ENCODE peak calls at places on chromosomes 6 and 20, in four cellular contexts. One of them, this sample, is unnamed.

GRCh38 chr6:170262481-170263088 is 28.3 kb downstream of the DLL1 start:
- DNase-seq in lung microvascular endothelial cell: no peak
- DNase-seq in AG20443: no peak
- DNase-seq in GDM1: no peak
- DNase-seq in this sample: no peak

GRCh38 chr6:24307881-24308280 is 50.0 kb downstream of the DCDC2 start:
- DNase-seq in lung microvascular endothelial cell: no peak
- DNase-seq in AG20443: no peak
- DNase-seq in GDM1: no peak
- DNase-seq in this sample: no peak

GRCh38 chr6:37655666-37656065 is 42.0 kb downstream of the MDGA1 start:
- DNase-seq in lung microvascular endothelial cell: no peak
- DNase-seq in AG20443: no peak
- DNase-seq in GDM1: no peak
- DNase-seq in this sample: no peak

GRCh38 chr6:105038259-105038658 is 81.4 kb downstream of the LIN28B start:
- DNase-seq in lung microvascular endothelial cell: no peak
- DNase-seq in AG20443: no peak
- DNase-seq in GDM1: no peak
- DNase-seq in this sample: no peak

GRCh38 chr6:85580104-85580877 is 13.4 kb downstream of the SNX14 start:
- DNase-seq in lung microvascular endothelial cell: no peak
- DNase-seq in AG20443: no peak
- DNase-seq in GDM1: no peak
- DNase-seq in this sample: no peak

GRCh38 chr20:14142171-14142570 is 146.9 kb downstream of the MACROD2 start:
- DNase-seq in lung microvascular endothelial cell: no peak
- DNase-seq in AG20443: peak; percentile 70
- DNase-seq in GDM1: no peak
- DNase-seq in this sample: peak; percentile 1

GRCh38 chr20:4155953-4156352 is 140.6 kb upstream of the RNF24 start:
- DNase-seq in lung microvascular endothelial cell: no peak
- DNase-seq in AG20443: no peak
- DNase-seq in GDM1: no peak
- DNase-seq in this sample: no peak

GRCh38 chr6:15358579-15359327 is 112.9 kb downstream of the JARID2 start:
- DNase-seq in lung microvascular endothelial cell: no peak
- DNase-seq in AG20443: no peak
- DNase-seq in GDM1: peak; percentile 9
- DNase-seq in this sample: no peak

GRCh38 chr20:46040902-46041535 is 12.0 kb downstream of the SLC12A5 start:
- DNase-seq in lung microvascular endothelial cell: peak; percentile 58
- DNase-seq in AG20443: peak; percentile 51
- DNase-seq in GDM1: no peak
- DNase-seq in this sample: no peak

GRCh38 chr20:48781634-48782033 is 46.2 kb downstream of the PREX1 start:
- DNase-seq in lung microvascular endothelial cell: no peak
- DNase-seq in AG20443: no peak
- DNase-seq in GDM1: no peak
- DNase-seq in this sample: no peak

GRCh38 chr6:98576811-98577210 is 257.6 kb upstream of the POU3F2 start:
- DNase-seq in lung microvascular endothelial cell: no peak
- DNase-seq in AG20443: peak; percentile 18
- DNase-seq in GDM1: no peak
- DNase-seq in this sample: no peak

GRCh38 chr6:17673543-17674254 is 33.0 kb downstream of the NUP153 start:
- DNase-seq in lung microvascular endothelial cell: no peak
- DNase-seq in AG20443: no peak
- DNase-seq in GDM1: no peak
- DNase-seq in this sample: no peak

GRCh38 chr6:31058128-31058894 is 48.0 kb downstream of the MUC22 start:
- DNase-seq in lung microvascular endothelial cell: peak; percentile 92
- DNase-seq in AG20443: peak; percentile 80
- DNase-seq in GDM1: no peak
- DNase-seq in this sample: no peak

GRCh38 chr20:39885975-39886649 is 802.9 kb downstream of the MAFB start:
- DNase-seq in lung microvascular endothelial cell: peak; percentile 45
- DNase-seq in AG20443: peak; percentile 87
- DNase-seq in GDM1: peak; percentile 1
- DNase-seq in this sample: no peak

GRCh38 chr6:109877028-109877726 is 100.9 kb upstream of the GPR6 start:
- DNase-seq in lung microvascular endothelial cell: no peak
- DNase-seq in AG20443: no peak
- DNase-seq in GDM1: no peak
- DNase-seq in this sample: no peak

GRCh38 chr20:44598413-44599290 is 16.3 kb downstream of the PKIG start:
- DNase-seq in lung microvascular endothelial cell: peak; percentile 65
- DNase-seq in AG20443: no peak
- DNase-seq in GDM1: peak; percentile 28
- DNase-seq in this sample: no peak